ENCODE peak calls at places on chromosome 16, in five cellular contexts. H is cardiac muscle cell, T is DND-41, J is foreskin keratinocyte, L is HepG2. I is an unnamed sample.

GRCh38 chr16:53433930-53434435 is 288 bp upstream of the RBL2 start:
- DNase-seq in J (peak; percentile 55), T (peak; percentile 86), H (no peak), L (peak; percentile 76), I (peak; percentile 74)

GRCh38 chr16:28304214-28304613 is 11.9 kb downstream of the SBK1 start:
- DNase-seq in H (peak; percentile 87), J (no peak), T (peak; percentile 58), L (peak; percentile 48), I (no peak)

GRCh38 chr16:683396-684066 is 603 bp downstream of the JMJD8 start:
- DNase-seq in T (no peak), J (peak; percentile 36), L (no peak), H (no peak), I (no peak)

GRCh38 chr16:66508914-66509496 is 40.9 kb downstream of the TK2 start:
- DNase-seq in J (no peak), H (no peak), T (no peak), L (no peak), I (no peak)

GRCh38 chr16:10517868-10518267 is 62.5 kb downstream of the EMP2 start:
- DNase-seq in H (no peak), L (no peak), T (no peak), J (no peak), I (no peak)

GRCh38 chr16:67339453-67339852 is 12.8 kb downstream of the LRRC36 start:
- DNase-seq in L (peak; percentile 21), J (no peak), H (no peak), T (no peak), I (no peak)

GRCh38 chr16:46728804-46729203 is 19.3 kb downstream of the MYLK3 start:
- DNase-seq in J (no peak), T (no peak), L (no peak), H (no peak), I (no peak)

GRCh38 chr16:29310852-29311314 is 95.6 kb downstream of the NPIPB11 start:
- DNase-seq in H (no peak), T (no peak), L (peak; percentile 55), J (no peak), I (no peak)

GRCh38 chr16:19815418-19815817 is 69.2 kb downstream of the GPRC5B start:
- DNase-seq in H (no peak), J (no peak), L (no peak), T (no peak), I (no peak)

GRCh38 chr16:63289834-63290460 is 1253.7 kb upstream of the CDH8 start:
- DNase-seq in H (peak; percentile 75), J (peak; percentile 33), L (peak; percentile 44), T (peak; percentile 25), I (no peak)

GRCh38 chr16:68343137-68343536 is 32.3 kb downstream of the PRMT7 start:
- DNase-seq in L (no peak), H (no peak), T (no peak), J (no peak), I (no peak)

GRCh38 chr16:1057252-1057932 is 15.2 kb upstream of the SSTR5 start:
- DNase-seq in H (peak; percentile 69), T (no peak), J (no peak), L (no peak), I (peak; percentile 44)

GRCh38 chr16:74711938-74712337 is 11.3 kb upstream of the MLKL start:
- DNase-seq in J (no peak), L (no peak), T (no peak), H (no peak), I (no peak)

GRCh38 chr16:11370084-11370931 is 25.0 kb downstream of the RMI2 start:
- DNase-seq in J (no peak), H (no peak), L (peak; percentile 78), T (no peak), I (no peak)

GRCh38 chr16:73572135-73572534 is 524.2 kb upstream of the ZFHX3 start:
- DNase-seq in L (no peak), T (no peak), J (no peak), H (peak; percentile 96), I (no peak)

GRCh38 chr16:66569827-66570405 is 3.7 kb downstream of the CMTM1 start:
- DNase-seq in T (no peak), H (no peak), J (peak; percentile 48), L (no peak), I (no peak)

GRCh38 chr16:66240565-66240964 is 125.9 kb upstream of the CDH5 start:
- DNase-seq in J (no peak), L (no peak), H (no peak), T (no peak), I (no peak)

GRCh38 chr16:30941600-30942420 is 7.1 kb upstream of the ORAI3 start:
- DNase-seq in T (peak; percentile 58), H (peak; percentile 77), L (peak; percentile 80), J (peak; percentile 44), I (peak; percentile 74)

GRCh38 chr16:68756250-68757051 is 19.4 kb downstream of the CDH1 start:
- DNase-seq in H (no peak), L (no peak), T (no peak), J (peak; percentile 100), I (no peak)

GRCh38 chr16:55832425-55832787 is 490 bp downstream of the CES1 start:
- DNase-seq in T (no peak), J (no peak), L (peak; percentile 10), H (no peak), I (no peak)

GRCh38 chr16:477287-477686 is 50.2 kb upstream of the CAPN15 start:
- DNase-seq in L (no peak), T (no peak), H (no peak), J (no peak), I (no peak)

GRCh38 chr16:73006021-73006420 is 41.9 kb downstream of the ZFHX3 start:
- DNase-seq in J (no peak), L (no peak), H (no peak), T (no peak), I (no peak)

GRCh38 chr16:12658506-12658905 is 145.2 kb downstream of the CPPED1 start:
- DNase-seq in L (no peak), T (no peak), J (no peak), H (no peak), I (no peak)

GRCh38 chr16:60907645-60908044 is 1128.6 kb downstream of the CDH8 start:
- DNase-seq in H (no peak), T (no peak), J (no peak), L (no peak), I (no peak)

GRCh38 chr16:81632392-81633146 is 146.5 kb upstream of the PLCG2 start:
- DNase-seq in L (no peak), H (no peak), T (peak; percentile 76), J (peak; percentile 77), I (peak; percentile 60)

GRCh38 chr16:62135903-62136302 is 99.7 kb upstream of the CDH8 start:
- DNase-seq in T (no peak), J (no peak), H (no peak), L (no peak), I (no peak)

GRCh38 chr16:66910175-66910940 is 8.3 kb downstream of the CDH16 start:
- DNase-seq in L (no peak), H (no peak), T (no peak), J (no peak), I (no peak)

GRCh38 chr16:4697867-4698291 is 4.5 kb downstream of the NUDT16L1 start:
- DNase-seq in J (no peak), T (no peak), L (no peak), H (no peak), I (no peak)
- H3K27ac ChIP-seq in J (no peak overlapping the region), T (no peak overlapping the region), L (peak overlapping the region; percentile 31), H (peak overlapping the region; percentile 65), I (no peak overlapping the region)

GRCh38 chr16:77937473-77938195 is 84.7 kb upstream of the CLEC3A start:
- DNase-seq in L (no peak), J (no peak), T (no peak), H (no peak), I (no peak)
- H3K27ac ChIP-seq in L (no peak overlapping the region), J (no peak overlapping the region), T (no peak overlapping the region), H (no peak overlapping the region), I (no peak overlapping the region)

GRCh38 chr16:87437911-87438610 is 45.9 kb downstream of the MAP1LC3B start:
- DNase-seq in H (no peak), J (no peak), T (no peak), L (no peak), I (no peak)
- H3K27ac ChIP-seq in H (no peak overlapping the region), J (no peak overlapping the region), T (no peak overlapping the region), L (no peak overlapping the region), I (no peak overlapping the region)

DNA sequence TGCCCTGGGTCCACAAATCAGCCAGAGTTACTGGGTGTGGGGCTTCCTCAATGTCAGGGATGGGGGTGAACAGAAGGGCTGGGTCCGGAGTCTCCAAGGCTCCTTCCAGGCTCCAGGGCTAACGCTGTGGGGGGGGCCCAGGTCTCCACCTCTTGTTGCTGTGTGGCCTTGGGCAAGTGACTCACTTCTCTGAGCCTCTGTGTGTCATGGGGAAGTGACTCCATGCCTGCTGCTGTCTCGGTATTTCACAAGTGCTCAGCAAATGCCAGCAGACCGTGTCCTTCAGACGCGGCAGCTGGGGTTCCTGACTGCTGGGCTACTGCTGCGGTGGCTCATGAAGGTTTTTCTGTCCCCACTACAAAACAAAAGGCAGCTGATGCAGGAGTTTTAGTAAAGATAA is 26.6 kb downstream of the JPH3 start:
- DNase-seq in T (no peak), H (no peak), J (peak; percentile 70), L (no peak), I (no peak)
- H3K27ac ChIP-seq in T (no peak overlapping the region), H (no peak overlapping the region), J (no peak overlapping the region), L (no peak overlapping the region), I (no peak overlapping the region)

GRCh38 chr16:17299790-17300189 is 171.0 kb downstream of the XYLT1 start:
- DNase-seq in T (no peak), J (no peak), L (no peak), H (peak; percentile 24), I (no peak)
- H3K27ac ChIP-seq in T (no peak overlapping the region), J (no peak overlapping the region), L (no peak overlapping the region), H (peak overlapping the region; percentile 49), I (no peak overlapping the region)

GRCh38 chr16:85550422-85551318 is 62.5 kb upstream of the GSE1 start:
- DNase-seq in L (no peak), H (no peak), T (no peak), J (no peak), I (no peak)
- H3K27ac ChIP-seq in L (peak overlapping the region; percentile 47), H (peak overlapping the region; percentile 65), T (peak overlapping the region; percentile 1), J (no peak overlapping the region), I (no peak overlapping the region)

DNA sequence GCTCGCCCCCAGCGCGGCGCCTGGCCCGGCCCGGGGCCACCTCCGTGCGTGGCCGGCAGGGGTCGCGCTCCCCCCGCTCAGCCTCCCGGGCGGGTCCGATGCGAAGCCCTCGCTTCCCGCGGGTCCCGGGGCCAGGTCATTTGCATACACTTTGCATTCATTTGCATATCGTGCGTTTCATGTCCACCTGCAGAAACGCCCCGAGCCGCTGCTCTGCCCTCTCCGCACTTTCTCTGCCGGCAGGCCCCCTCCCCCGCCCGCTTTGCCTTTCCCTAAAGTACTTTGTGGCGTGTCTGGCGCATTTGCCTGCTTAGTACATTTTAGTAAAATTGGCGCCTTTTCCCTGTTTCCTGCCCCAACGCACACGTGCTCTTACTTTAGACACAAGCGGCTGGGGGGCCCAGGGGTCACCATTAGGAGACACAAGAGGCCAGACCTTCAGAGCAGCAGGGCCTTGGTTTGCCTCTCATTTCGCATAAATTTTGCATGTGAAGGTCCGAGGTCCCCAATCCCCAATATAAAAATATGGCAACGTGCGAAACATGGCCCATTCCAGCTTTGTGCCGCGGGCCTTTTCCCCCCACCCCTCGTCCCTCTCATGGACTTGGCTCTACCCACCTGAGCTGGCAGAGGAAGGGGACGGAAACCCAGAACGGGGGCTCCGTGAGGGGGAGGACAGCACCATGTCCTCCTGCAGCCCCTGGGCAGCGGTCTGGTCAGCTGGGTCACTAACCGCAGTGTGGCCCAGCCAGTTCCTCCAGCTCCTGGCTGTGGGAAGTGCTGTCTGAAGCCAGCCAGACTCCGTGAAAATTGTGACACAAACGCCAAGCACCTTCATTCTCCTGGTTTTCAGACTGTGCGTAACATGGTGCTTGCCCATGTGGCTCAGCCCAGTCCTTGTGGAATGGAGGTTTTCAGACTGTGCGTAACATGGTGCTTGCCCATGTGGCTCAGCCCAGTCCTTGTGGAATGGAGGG is 34.8 kb downstream of the CBFA2T3 start:
- DNase-seq in T (peak; percentile 76), L (no peak), J (no peak), H (peak; percentile 75), I (peak; percentile 61)
- H3K27ac ChIP-seq in T (no peak overlapping the region), L (no peak overlapping the region), J (no peak overlapping the region), H (no peak overlapping the region), I (no peak overlapping the region)